ENCODE peak calls at places on chromosomes 13 and 19, in nine cellular contexts. W is neural crest cell, C is HEK293T, G is hepatic stellate cell, H is choroid plexus epithelial cell, M is HFF-Myc, O is kidney glomerular epithelial cell, B is T-cell, L is midbrain. Y is an unnamed sample.

GRCh38 chr13:80341771-80342271 is 895 bp upstream of the SPRY2 start:
- DNase-seq in W (peak), C (peak), G (no peak), H (peak), M (no peak), O (peak), B (no peak), L (peak), Y (no peak)

GRCh38 chr19:15550847-15551182 is 42.5 kb downstream of the CYP4F22 start:
- DNase-seq in W (no peak), C (no peak), G (no peak), H (no peak), M (no peak), O (no peak), B (no peak), L (no peak), Y (no peak)

GRCh38 chr13:26557393-26558073 is at the start of gene WASF3:
- DNase-seq in W (peak), C (peak), G (peak), H (peak), M (peak), O (peak), B (no peak), L (peak), Y (peak)

GRCh38 chr13:65011403-65011802 is 2218.7 kb downstream of the PCDH9 start:
- DNase-seq in W (no peak), C (peak), G (no peak), H (no peak), M (no peak), O (no peak), B (no peak), L (no peak), Y (no peak)

GRCh38 chr13:113584870-113585671 is 518 bp downstream of the TFDP1 start:
- DNase-seq in W (no peak), C (no peak), G (no peak), H (no peak), M (no peak), O (no peak), B (no peak), L (no peak), Y (no peak)

GRCh38 chr13:112873851-112874750 is 94.9 kb upstream of the MCF2L start:
- DNase-seq in W (peak), C (peak), G (peak), H (peak), M (no peak), O (peak), B (peak), L (peak), Y (no peak)

GRCh38 chr13:38530492-38530891 is 156.4 kb upstream of the FREM2 start:
- DNase-seq in W (no peak), C (no peak), G (no peak), H (peak), M (peak), O (peak), B (no peak), L (peak), Y (peak)

GRCh38 chr13:84433024-84433423 is 550.8 kb upstream of the SLITRK1 start:
- DNase-seq in W (no peak), C (no peak), G (peak), H (peak), M (no peak), O (peak), B (no peak), L (no peak), Y (no peak)

Y was measured in AG09309.